ENCODE peak calls at places on chromosomes 13 and 19, in seven cellular contexts. I is prostate gland, Y is HCT116, W is stomach, X is transverse colon, J is GM12891, O is breast epithelium. Q is an unnamed sample.

GRCh38 chr19:40348961-40349507 is 539 bp downstream of the PLD3 start:
- DNase-seq in I (no peak), Y (peak), W (no peak), X (no peak), J (no peak), O (no peak), Q (no peak)

GRCh38 chr19:3466630-3467029 is 13.7 kb downstream of the SMIM24 start:
- DNase-seq in I (no peak), Y (no peak), W (no peak), X (no peak), J (no peak), O (no peak), Q (no peak)

GRCh38 chr19:55537741-55538111 is 793 bp upstream of the SBK2 start:
- DNase-seq in I (no peak), Y (no peak), W (no peak), X (no peak), J (no peak), O (no peak), Q (no peak)

GRCh38 chr13:29640665-29641064 is 45.2 kb upstream of the SLC7A1 start:
- DNase-seq in I (no peak), Y (no peak), W (no peak), X (no peak), J (no peak), O (no peak), Q (no peak)

GRCh38 chr13:76527041-76527440 is 359.2 kb downstream of the KCTD12 start:
- DNase-seq in I (no peak), Y (no peak), W (no peak), X (no peak), J (no peak), O (no peak), Q (no peak)

GRCh38 chr19:31314849-31315620 is 34.2 kb downstream of the TSHZ3 start:
- DNase-seq in I (no peak), Y (no peak), W (no peak), X (no peak), J (no peak), O (no peak), Q (no peak)

GRCh38 chr13:51905787-51906186 is 44.0 kb downstream of the CCDC70 start:
- DNase-seq in I (no peak), Y (no peak), W (no peak), X (no peak), J (no peak), O (no peak), Q (no peak)

GRCh38 chr19:17943284-17944221 is 10.7 kb downstream of the CCDC124 start:
- DNase-seq in I (no peak), Y (no peak), W (no peak), X (no peak), J (no peak), O (no peak), Q (no peak)

GRCh38 chr19:6062274-6062673 is 48.0 kb downstream of the RFX2 start:
- DNase-seq in I (no peak), Y (no peak), W (peak), X (peak), J (no peak), O (peak), Q (no peak)

GRCh38 chr13:95382906-95383305 is 81.7 kb upstream of the ABCC4 start:
- DNase-seq in I (no peak), Y (no peak), W (no peak), X (no peak), J (no peak), O (no peak), Q (no peak)

GRCh38 chr19:14381689-14382474 is 638 bp downstream of the ADGRE5 start:
- DNase-seq in I (no peak), Y (no peak), W (peak), X (peak), J (no peak), O (no peak), Q (no peak)
- TF ChIP-seq POLR2A in I (no peak), Y (no peak), W (no peak), X (peak), J (no peak), O (no peak), Q (no peak)

DNA sequence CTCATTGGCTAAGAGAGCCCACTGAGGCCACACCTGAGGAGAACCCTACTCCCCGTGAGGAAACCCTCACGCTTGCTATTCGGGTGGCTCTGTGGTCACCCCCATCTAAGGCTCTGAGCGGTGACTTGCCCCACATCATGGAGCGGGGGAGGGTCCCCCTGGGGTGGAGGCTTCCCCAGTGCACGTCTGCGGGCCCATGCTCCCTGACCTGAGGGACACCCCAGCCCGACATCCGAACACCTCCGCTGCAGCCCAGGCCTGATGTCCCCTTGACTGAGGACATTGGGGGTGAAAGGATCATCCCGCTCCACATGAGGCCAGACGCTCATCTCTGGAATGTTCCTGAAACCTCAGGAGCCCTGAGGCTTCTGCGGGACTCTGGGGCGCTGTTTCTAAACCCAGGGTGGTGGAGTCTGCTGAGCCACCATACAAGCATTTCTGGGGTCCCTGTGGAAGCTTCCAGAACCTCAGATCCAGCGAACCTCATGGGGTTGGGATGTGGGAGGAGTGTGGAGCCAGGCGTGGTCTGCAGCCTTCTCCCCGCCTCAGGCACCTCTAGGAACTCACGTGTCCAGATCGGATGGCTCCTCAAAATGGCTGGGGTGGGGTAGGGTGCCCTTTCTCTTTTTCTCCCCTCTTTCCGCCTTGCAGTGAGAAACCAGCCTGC is 19.9 kb downstream of the TMED1 start:
- DNase-seq in I (no peak), Y (no peak), W (no peak), X (no peak), J (no peak), O (no peak), Q (no peak)
- TF ChIP-seq POLR2AphosphoS5 in I (no peak), Y (no peak), W (no peak), X (no peak), J (no peak), O (no peak), Q (no peak)

GRCh38 chr13:74073231-74073630 is 61.0 kb downstream of the KLF12 start:
- DNase-seq in I (no peak), Y (no peak), W (no peak), X (no peak), J (no peak), O (no peak), Q (no peak)

GRCh38 chr13:74077375-74077774 is 56.8 kb downstream of the KLF12 start:
- DNase-seq in I (no peak), Y (no peak), W (no peak), X (no peak), J (no peak), O (no peak), Q (no peak)

GRCh38 chr13:74074723-74075122 is 59.5 kb downstream of the KLF12 start:
- DNase-seq in I (no peak), Y (no peak), W (no peak), X (no peak), J (no peak), O (no peak), Q (no peak)

GRCh38 chr13:74080762-74081161 is 53.4 kb downstream of the KLF12 start:
- DNase-seq in I (no peak), Y (no peak), W (no peak), X (no peak), J (no peak), O (no peak), Q (no peak)

GRCh38 chr13:74077847-74078246 is 56.4 kb downstream of the KLF12 start:
- DNase-seq in I (no peak), Y (no peak), W (no peak), X (no peak), J (no peak), O (no peak), Q (no peak)
- TF ChIP-seq POLR2A in I (no peak), Y (no peak), W (no peak), X (no peak), J (no peak), O (no peak), Q (no peak)

GRCh38 chr19:35938282-35939224 is 2.4 kb downstream of the LRFN3 start:
- DNase-seq in I (no peak), Y (no peak), W (no peak), X (no peak), J (no peak), O (no peak), Q (no peak)

GRCh38 chr19:35939307-35940077 is 3.3 kb downstream of the LRFN3 start:
- DNase-seq in I (no peak), Y (no peak), W (no peak), X (no peak), J (no peak), O (no peak), Q (no peak)

GRCh38 chr19:35940839-35941238 is 4.7 kb downstream of the LRFN3 start:
- DNase-seq in I (no peak), Y (no peak), W (no peak), X (no peak), J (no peak), O (no peak), Q (no peak)

GRCh38 chr19:35942235-35942634 is 6.1 kb downstream of the LRFN3 start:
- DNase-seq in I (no peak), Y (no peak), W (no peak), X (no peak), J (no peak), O (no peak), Q (no peak)

DNA sequence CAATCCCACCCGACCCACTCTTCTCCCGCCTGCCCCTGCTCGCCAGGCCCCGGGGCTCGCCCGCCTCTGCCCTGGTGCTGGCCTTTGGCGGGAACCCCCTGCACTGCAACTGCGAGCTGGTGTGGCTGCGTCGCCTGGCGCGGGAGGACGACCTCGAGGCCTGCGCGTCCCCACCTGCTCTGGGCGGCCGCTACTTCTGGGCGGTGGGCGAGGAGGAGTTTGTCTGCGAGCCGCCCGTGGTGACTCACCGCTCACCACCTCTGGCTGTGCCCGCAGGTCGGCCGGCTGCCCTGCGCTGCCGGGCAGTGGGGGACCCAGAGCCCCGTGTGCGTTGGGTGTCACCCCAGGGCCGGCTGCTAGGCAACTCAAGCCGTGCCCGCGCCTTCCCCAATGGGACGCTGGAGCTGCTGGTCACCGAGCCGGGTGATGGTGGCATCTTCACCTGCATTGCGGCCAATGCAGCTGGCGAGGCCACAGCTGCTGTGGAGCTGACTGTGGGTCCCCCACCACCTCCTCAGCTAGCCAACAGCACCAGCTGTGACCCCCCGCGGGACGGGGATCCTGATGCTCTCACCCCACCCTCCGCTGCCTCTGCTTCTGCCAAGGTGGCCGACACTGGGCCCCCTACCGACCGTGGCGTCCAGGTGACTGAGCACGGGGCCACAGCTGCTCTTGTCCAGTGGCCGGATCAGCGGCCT is 4.1 kb downstream of the LRFN3 start:
- DNase-seq in I (no peak), Y (no peak), W (no peak), X (no peak), J (no peak), O (no peak), Q (no peak)
- TF ChIP-seq POLR2AphosphoS5 in I (no peak), Y (no peak), W (no peak), X (no peak), J (no peak), O (no peak), Q (no peak)